ENCODE peak calls at places on chromosomes 11 and 22, in nine cellular contexts. G is effector memory CD4-positive, alpha-beta T cell; Z is PC-9; P is cardiac muscle cell; E is ovary; L is GM23248; I is tibial artery; F is Peyer's patch; V is astrocyte. D is an unnamed sample.
A peak's percentile ranks its signal among the peaks of the same experiment; 100 is the strongest.

GRCh38 chr22:43883012-43883661 is 8.7 kb downstream of the PNPLA5 start:
- DNase-seq in L (peak; percentile 81), Z (peak; percentile 66), V (peak; percentile 63), I (no peak), F (no peak), P (peak; percentile 90), G (no peak), E (no peak), D (peak; percentile 50)

GRCh38 chr11:112525270-112525669 is 264.6 kb upstream of the PLET1 start:
- DNase-seq in V (peak; percentile 16), P (no peak), F (no peak), G (no peak), I (peak; percentile 73), Z (no peak), E (no peak), L (peak; percentile 66), D (peak; percentile 21)

GRCh38 chr11:91296628-91297027 is 928.0 kb upstream of the FAT3 start:
- DNase-seq in F (no peak), G (no peak), P (no peak), L (no peak), I (no peak), E (no peak), V (no peak), Z (no peak), D (no peak)

GRCh38 chr22:37157516-37158289 is 8.0 kb upstream of the IL2RB start:
- DNase-seq in I (no peak), Z (no peak), V (peak; percentile 49), G (no peak), F (no peak), E (no peak), L (peak; percentile 73), P (no peak), D (no peak)

GRCh38 chr11:16809901-16810668 is 71.6 kb downstream of the C11orf58 start:
- DNase-seq in V (peak; percentile 31), I (peak; percentile 56), P (no peak), L (peak; percentile 79), Z (peak; percentile 29), E (no peak), G (no peak), F (no peak), D (no peak)

GRCh38 chr22:46538816-46539163 is 1.4 kb upstream of the CELSR1 start:
- DNase-seq in G (no peak), L (peak; percentile 93), V (peak; percentile 56), Z (no peak), E (no peak), F (no peak), P (no peak), I (no peak), D (no peak)

GRCh38 chr11:30326114-30326783 is 3.3 kb downstream of the ARL14EP start:
- DNase-seq in I (no peak), G (no peak), L (peak; percentile 71), E (no peak), V (peak; percentile 57), Z (no peak), P (no peak), F (no peak), D (no peak)

GRCh38 chr11:44427432-44427831 is 117.5 kb upstream of the ALX4 start:
- DNase-seq in Z (no peak), I (no peak), F (no peak), V (no peak), L (no peak), P (peak; percentile 21), G (no peak), E (no peak), D (peak; percentile 18)

GRCh38 chr11:119117004-119117706 is 4.2 kb upstream of the HINFP start:
- DNase-seq in E (no peak), Z (no peak), V (no peak), P (no peak), L (no peak), G (no peak), I (no peak), F (no peak), D (no peak)

GRCh38 chr11:119118227-119118626 is 3.2 kb upstream of the HINFP start:
- DNase-seq in P (no peak), I (no peak), E (no peak), G (no peak), L (no peak), Z (no peak), V (no peak), F (no peak), D (no peak)

GRCh38 chr11:119120639-119121007 is 757 bp upstream of the HINFP start:
- DNase-seq in G (no peak), I (no peak), P (peak; percentile 13), V (peak; percentile 75), F (no peak), Z (no peak), E (no peak), L (peak; percentile 55), D (no peak)

GRCh38 chr11:119121811-119122124 is 388 bp downstream of the HINFP start:
- DNase-seq in E (no peak), G (no peak), I (no peak), Z (no peak), P (no peak), L (peak; percentile 9), V (no peak), F (no peak), D (no peak)

DNA sequence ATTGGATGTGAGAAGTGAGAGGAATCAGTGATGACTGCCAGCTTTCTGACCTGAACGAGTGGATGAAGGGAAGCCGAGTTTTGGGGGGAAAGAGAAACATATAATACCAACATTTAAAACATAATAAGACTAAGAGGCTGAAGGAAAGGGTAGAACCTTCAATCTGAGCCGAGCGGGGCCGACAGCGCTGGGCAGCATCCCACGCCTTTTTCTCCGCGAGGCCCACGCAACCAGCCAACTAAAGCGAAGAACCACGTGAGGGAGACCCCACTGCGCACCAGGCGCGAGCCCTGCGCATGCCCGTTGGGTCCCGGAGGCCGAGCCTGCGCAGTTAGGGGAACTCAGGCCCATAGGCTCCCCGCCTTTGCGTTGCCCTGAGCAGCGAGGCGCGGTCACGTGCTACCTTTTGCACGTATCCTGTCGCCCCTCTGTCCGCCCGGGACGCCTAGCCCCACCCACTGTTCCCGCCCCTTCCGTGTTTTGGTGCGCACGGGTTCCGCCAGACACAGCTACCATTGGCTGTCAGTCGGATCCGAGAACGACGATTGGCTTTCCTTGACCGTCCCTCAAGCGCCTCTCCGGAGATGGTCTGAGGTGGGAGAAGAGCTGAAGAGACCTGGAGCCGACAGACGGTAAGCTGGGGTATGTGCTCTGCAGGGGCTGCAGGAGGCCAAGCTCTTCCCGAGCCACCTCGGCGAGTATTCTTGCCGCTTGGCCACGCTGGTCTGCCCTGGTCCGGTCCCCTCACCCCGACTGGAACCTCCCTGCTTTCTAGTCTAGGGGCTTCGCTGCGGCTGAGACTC is at the start of gene HINFP:
- DNase-seq in F (peak; percentile 99), I (peak; percentile 100), P (peak; percentile 99), Z (peak; percentile 99), E (peak; percentile 100), L (peak; percentile 100), V (peak; percentile 97), G (peak; percentile 99), D (peak; percentile 100)
- H3K4me1 ChIP-seq in F (peaks cover 7% of the 10 kb centered on the region), I (no peaks in the 10 kb centered on the region), P (peaks cover 10% of the 10 kb centered on the region), Z (peaks cover 18% of the 10 kb centered on the region), E (peaks cover 10% of the 10 kb centered on the region), L (peaks cover 7% of the 10 kb centered on the region), V (peaks cover 16% of the 10 kb centered on the region), G (peaks cover 17% of the 10 kb centered on the region), D (peaks cover 5% of the 10 kb centered on the region)

DNA sequence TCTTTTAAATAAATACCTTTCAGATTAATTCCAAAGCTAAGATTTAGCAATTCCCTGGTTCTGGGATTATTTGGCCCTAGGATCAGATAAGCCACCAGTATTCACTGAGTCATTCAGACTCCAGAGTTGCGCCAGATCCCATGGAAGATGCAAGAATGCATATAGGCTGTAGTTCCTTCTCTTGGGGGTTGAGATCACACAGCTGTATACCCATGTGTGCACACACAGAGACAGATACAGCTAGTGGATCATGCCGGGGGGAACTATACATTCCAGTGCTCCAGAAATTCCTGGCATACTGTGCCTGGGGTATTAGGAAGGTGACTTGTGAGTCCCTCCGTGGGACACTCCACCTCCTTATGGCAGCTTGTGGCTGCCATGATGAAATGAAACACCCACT is 75.4 kb downstream of the ZBTB16 start:
- DNase-seq in L (peak; percentile 97), V (peak; percentile 16), F (no peak), P (no peak), E (no peak), G (no peak), Z (no peak), I (peak; percentile 55), D (no peak)
- H3K27ac ChIP-seq in L (peak overlapping the region; percentile 71), V (no peak overlapping the region), F (peak overlapping the region; percentile 58), P (no peak overlapping the region), E (no peak overlapping the region), G (no peak overlapping the region), Z (no peak overlapping the region), I (peak overlapping the region; percentile 95), D (no peak overlapping the region)

DNA sequence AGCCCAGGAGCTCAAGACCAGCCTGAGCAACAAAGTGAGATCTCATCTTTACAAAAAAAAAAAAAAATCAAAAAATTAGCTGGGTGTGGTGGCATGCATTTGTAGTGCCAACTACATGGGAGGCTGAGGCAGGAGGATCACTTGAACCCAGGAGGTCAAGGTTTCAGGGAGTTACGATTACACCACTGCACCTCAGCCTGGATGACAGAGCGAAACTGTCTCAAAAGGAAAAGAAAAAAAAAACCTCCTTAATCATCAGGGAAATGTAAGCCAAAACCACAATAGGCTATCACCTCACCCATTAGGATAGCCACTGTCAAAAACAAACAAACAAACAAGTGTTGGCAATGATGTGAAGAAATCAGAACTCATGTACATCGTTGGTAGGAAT is 13.4 kb downstream of the DGCR2 start:
- DNase-seq in V (no peak), Z (no peak), P (no peak), G (no peak), E (no peak), L (no peak), F (no peak), I (no peak), D (no peak)
- H3K4me1 ChIP-seq in V (peaks cover 3% of the 10 kb centered on the region), Z (peaks cover 16% of the 10 kb centered on the region), P (no peaks in the 10 kb centered on the region), G (peaks cover 31% of the 10 kb centered on the region), E (peaks cover 20% of the 10 kb centered on the region), L (peaks cover 6% of the 10 kb centered on the region), F (no peaks in the 10 kb centered on the region), I (no peaks in the 10 kb centered on the region), D (peaks cover 10% of the 10 kb centered on the region)

GRCh38 chr11:100863080-100863581 is 176.0 kb downstream of the ARHGAP42 start:
- DNase-seq in I (peak; percentile 27), E (no peak), L (peak; percentile 81), P (peak; percentile 78), F (no peak), V (peak; percentile 99), G (no peak), Z (peak; percentile 53), D (no peak)

GRCh38 chr11:100866453-100866852 is 179.4 kb downstream of the ARHGAP42 start:
- DNase-seq in Z (no peak), E (no peak), P (no peak), V (no peak), I (no peak), F (no peak), L (no peak), G (no peak), D (no peak)

GRCh38 chr11:100869328-100869727 is 182.2 kb downstream of the ARHGAP42 start:
- DNase-seq in I (no peak), F (no peak), E (no peak), P (no peak), L (no peak), Z (no peak), V (no peak), G (no peak), D (no peak)

GRCh38 chr11:100867601-100868000 is 180.5 kb downstream of the ARHGAP42 start:
- DNase-seq in P (no peak), E (no peak), I (no peak), L (no peak), V (no peak), G (no peak), F (no peak), Z (no peak), D (no peak)

DNA sequence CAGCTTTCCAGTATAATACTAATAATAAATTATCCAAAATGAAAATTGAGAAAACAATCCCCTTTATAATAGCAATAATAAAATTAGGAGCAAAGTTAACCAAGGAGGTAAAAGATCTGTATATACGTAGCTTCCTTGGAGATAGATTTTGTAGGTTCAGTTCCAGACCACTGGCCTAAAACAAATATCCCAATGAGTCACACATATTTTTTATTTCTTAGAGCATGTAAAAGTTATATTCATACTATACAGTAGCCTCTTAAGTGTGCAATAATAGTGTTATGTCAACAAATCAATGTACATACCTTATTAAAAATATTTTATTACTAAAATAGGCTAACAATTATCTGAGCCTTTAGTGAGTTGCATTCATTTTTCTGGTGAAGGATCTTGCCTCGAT is 178.4 kb downstream of the ARHGAP42 start:
- DNase-seq in I (no peak), L (no peak), Z (no peak), E (no peak), G (no peak), P (no peak), V (no peak), F (no peak), D (no peak)
- H3K27ac ChIP-seq in I (no peak overlapping the region), L (no peak overlapping the region), Z (no peak overlapping the region), E (no peak overlapping the region), G (no peak overlapping the region), P (no peak overlapping the region), V (no peak overlapping the region), F (no peak overlapping the region), D (no peak overlapping the region)